ENCODE peak calls at places on chromosomes 1 and 21, in five cellular contexts. K, Z, J, Q and D are unnamed samples.

GRCh38 chr1:214349781-214350180 is 68.8 kb downstream of the SMYD2 start:
- DNase-seq in Z (no peak), K (no peak), Q (no peak), J (no peak), D (no peak)

GRCh38 chr1:44302557-44302956 is 52.5 kb downstream of the ERI3 start:
- DNase-seq in K (no peak), J (no peak), Z (no peak), Q (no peak), D (no peak)

GRCh38 chr1:28291711-28292110 is 32.4 kb downstream of the SESN2 start:
- DNase-seq in Z (no peak), Q (no peak), J (no peak), K (no peak), D (no peak)

GRCh38 chr1:68121536-68121935 is 71.1 kb upstream of the DIRAS3 start:
- DNase-seq in Q (no peak), J (no peak), Z (peak; percentile 87), K (peak; percentile 47), D (peak; percentile 39)

GRCh38 chr21:44535963-44536362 is 4.0 kb downstream of the KRTAP10-1 start:
- DNase-seq in Q (no peak), K (no peak), Z (no peak), J (no peak), D (no peak)

GRCh38 chr1:14443164-14443787 is 155.2 kb upstream of the KAZN start:
- DNase-seq in Q (peak; percentile 6), Z (peak; percentile 48), K (no peak), J (no peak), D (no peak)

GRCh38 chr1:79575424-79575823 is 568.9 kb upstream of the ADGRL4 start:
- DNase-seq in K (no peak), J (no peak), Q (no peak), Z (no peak), D (no peak)

GRCh38 chr1:168470821-168471473 is 72.8 kb downstream of the XCL2 start:
- DNase-seq in K (peak; percentile 89), Z (peak; percentile 88), Q (peak; percentile 92), J (no peak), D (peak; percentile 70)

GRCh38 chr1:57167997-57168396 is 202.2 kb upstream of the C8B start:
- DNase-seq in Q (no peak), Z (no peak), J (no peak), K (no peak), D (no peak)

GRCh38 chr1:22431965-22432364 is 19.7 kb upstream of the ZBTB40 start:
- DNase-seq in J (no peak), Z (no peak), Q (no peak), K (no peak), D (no peak)

GRCh38 chr1:36542962-36543515 is 60.3 kb upstream of the CSF3R start:
- DNase-seq in Q (no peak), K (no peak), Z (no peak), J (no peak), D (no peak)

DNA sequence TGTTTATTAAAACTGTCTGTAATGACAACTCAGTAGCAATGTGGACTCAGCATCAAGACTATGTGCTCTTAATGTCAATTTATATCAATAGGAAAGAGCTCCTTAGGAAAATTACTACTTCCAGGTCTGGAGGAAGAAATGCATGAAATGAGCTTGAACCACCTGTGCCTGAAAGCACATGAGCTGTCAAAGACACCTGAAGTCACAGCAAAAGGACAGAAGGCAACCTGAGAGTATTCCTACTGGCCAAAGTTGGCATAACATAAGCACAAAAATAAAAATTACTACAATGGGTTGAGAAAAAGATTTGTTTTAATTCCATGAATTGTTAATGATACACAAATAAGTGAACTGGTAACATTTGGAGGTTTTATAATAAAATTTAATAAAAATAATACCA is 13.4 kb upstream of the KRTAP7-1 start:
- DNase-seq in Q (no peak), K (no peak), J (no peak), Z (no peak), D (no peak)
- TF ChIP-seq CTCF in Q (no peak), K (no peak), J (peak; percentile 41), Z (no peak), D (no peak)

DNA sequence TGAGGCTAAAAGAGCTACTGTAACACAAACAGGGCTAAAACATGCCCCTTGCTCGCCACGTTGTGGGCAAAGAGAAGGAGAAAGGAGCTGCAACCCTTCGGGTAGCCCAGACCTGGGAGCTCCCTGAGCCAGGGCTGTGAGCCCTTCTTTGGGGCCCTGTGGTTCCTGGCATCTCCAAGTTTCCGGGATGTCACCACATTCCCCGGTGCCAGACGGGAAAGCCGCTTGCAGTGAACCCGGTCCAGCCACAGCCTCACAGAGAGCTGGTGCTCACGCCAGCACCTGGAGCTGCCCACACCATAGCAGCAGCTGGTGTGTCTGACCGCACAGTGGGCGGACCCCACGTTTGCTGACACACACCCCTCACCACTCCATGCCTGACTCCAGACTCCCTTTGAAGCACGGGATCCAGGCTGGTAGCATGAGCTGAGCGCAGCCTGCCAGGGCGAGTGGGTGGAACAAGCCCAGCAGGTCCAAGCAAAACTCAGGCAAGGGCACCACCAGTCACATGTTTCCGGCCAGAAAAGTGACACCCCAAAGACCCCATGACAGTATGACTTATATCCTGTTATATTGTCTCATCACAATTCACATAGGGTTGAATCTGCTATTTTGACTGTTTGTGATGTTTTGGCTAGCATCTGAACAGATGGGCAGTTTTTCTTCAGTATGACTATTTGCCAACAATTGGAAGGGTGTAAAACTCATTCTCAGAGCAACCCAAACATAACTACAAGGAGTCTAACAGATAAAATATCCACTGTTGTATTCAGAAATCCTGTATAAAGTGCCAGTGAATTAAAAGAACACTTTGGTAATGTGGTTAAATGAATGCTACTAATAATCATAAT is 285.5 kb downstream of the SMYD3 start:
- DNase-seq in Q (no peak), Z (no peak), J (no peak), K (no peak), D (no peak)
- TF ChIP-seq CTCF in Q (no peak), Z (no peak), J (no peak), K (no peak), D (no peak)

GRCh38 chr1:2076826-2077225 is 26.6 kb downstream of the PRKCZ start:
- DNase-seq in K (no peak), J (no peak), Z (no peak), Q (no peak), D (no peak)
- TF ChIP-seq CTCF in K (no peak), J (no peak), Z (no peak), Q (no peak), D (no peak)

DNA sequence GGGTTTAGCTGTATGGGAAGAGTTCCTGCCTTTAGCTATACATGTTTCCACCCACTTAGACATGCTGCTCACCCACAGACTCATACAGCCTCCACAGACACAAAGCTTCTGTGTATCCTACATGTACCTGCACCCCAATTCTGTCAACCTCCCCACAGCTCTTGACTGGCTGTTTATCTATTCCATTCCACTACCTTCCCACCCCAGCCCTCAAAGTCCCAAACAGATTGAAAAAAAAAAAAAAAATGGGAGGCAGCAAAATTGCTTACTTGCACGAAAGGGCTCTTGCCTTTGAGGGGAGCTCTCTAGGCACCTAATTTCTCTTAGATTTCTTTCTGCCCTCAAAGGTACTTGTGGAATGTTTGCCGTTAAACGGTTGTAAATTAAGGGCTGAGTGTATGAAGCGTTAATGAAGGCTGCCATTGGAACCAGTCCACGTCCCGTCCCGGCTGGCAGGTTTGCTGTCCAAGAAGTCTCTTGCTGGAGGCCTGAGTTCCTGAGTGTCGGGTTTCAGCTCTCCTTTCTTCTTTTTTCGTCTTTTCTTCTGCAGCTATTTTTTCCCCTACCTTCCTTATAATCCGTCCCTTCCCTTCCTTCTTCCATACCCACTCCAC is 43.6 kb downstream of the PBX1 start:
- DNase-seq in K (peak; percentile 44), Q (no peak), Z (peak; percentile 52), J (no peak), D (no peak)
- TF ChIP-seq CTCF in K (peak; percentile 8), Q (no peak), Z (no peak), J (no peak), D (peak; percentile 2)

DNA sequence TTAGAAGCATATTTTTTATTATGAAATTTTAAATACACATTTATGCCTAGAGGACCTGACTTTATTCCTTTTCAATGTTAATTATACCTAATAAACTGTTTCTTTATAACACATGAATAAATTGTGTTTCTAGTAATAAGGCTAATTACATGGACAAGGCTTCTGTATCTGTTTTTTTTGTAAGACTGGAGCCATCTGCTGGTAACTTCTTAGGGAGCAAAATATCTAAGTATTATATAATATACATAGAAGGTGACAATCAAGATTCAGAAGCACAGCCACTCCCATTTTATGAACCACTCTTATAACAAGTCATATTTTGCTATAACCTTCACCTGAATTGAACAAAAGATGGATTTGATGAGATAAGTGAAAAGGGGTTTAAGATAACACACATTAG is 84.2 kb downstream of the LBR start:
- DNase-seq in Q (no peak), Z (peak; percentile 1), K (peak; percentile 39), J (no peak), D (no peak)
- TF ChIP-seq CTCF in Q (peak; percentile 4), Z (no peak), K (peak; percentile 45), J (no peak), D (peak; percentile 5)

GRCh38 chr1:147913362-147913761 is 10.8 kb downstream of the GJA8 start:
- DNase-seq in Z (no peak), Q (no peak), K (no peak), J (no peak), D (no peak)
- TF ChIP-seq CTCF in Z (no peak), Q (no peak), K (no peak), J (no peak), D (no peak)

GRCh38 chr1:108561145-108561458 is 1.2 kb downstream of the EEIG2 start:
- DNase-seq in Z (no peak), J (no peak), Q (no peak), K (no peak), D (no peak)

GRCh38 chr1:108561731-108562326 is 1.9 kb downstream of the EEIG2 start:
- DNase-seq in K (peak; percentile 35), Q (no peak), J (peak; percentile 18), Z (no peak), D (no peak)

GRCh38 chr1:108559215-108560142 is at the start of gene EEIG2:
- DNase-seq in Q (peak; percentile 65), K (peak; percentile 89), Z (peak; percentile 82), J (peak; percentile 87), D (peak; percentile 49)

GRCh38 chr1:108560143-108560429 is 186 bp downstream of the EEIG2 start:
- DNase-seq in Z (no peak), Q (no peak), J (no peak), K (no peak), D (no peak)

GRCh38 chr1:108560430-108561144 is 687 bp downstream of the EEIG2 start:
- DNase-seq in J (peak; percentile 32), K (peak; percentile 59), Z (peak; percentile 51), Q (no peak), D (no peak)
- TF ChIP-seq CTCF in J (no peak), K (peak; percentile 16), Z (no peak), Q (no peak), D (no peak)

GRCh38 chr1:182644863-182645262 is 39.5 kb downstream of the RGS8 start:
- DNase-seq in K (no peak), J (no peak), Z (no peak), Q (no peak), D (no peak)
- TF ChIP-seq CTCF in K (no peak), J (no peak), Z (no peak), Q (no peak), D (no peak)

GRCh38 chr1:154019940-154020339 is 29.4 kb downstream of the RPS27 start:
- DNase-seq in K (no peak), J (no peak), Z (no peak), Q (no peak), D (no peak)

GRCh38 chr1:154012129-154012528 is 21.6 kb downstream of the RPS27 start:
- DNase-seq in Z (no peak), J (no peak), K (no peak), Q (no peak), D (no peak)

GRCh38 chr1:154019280-154019679 is 28.7 kb downstream of the RPS27 start:
- DNase-seq in Q (no peak), K (no peak), J (no peak), Z (no peak), D (no peak)

GRCh38 chr1:154014154-154014910 is 23.8 kb downstream of the RPS27 start:
- DNase-seq in K (peak; percentile 41), J (no peak), Z (peak; percentile 76), Q (no peak), D (no peak)
- TF ChIP-seq CTCF in K (no peak), J (no peak), Z (no peak), Q (no peak), D (no peak)